ENCODE peak calls at places on chromosomes 5 and 9, in eight cellular contexts. C is left kidney, D is NCI-H774, G is psoas muscle, P is dorsolateral prefrontal cortex, W is memory B cell, B is omental fat pad, O is mucosa of gallbladder. U is an unnamed sample.

GRCh38 chr5:30849801-30850370 is 343.6 kb upstream of the CDH6 start:
- DNase-seq in C (peak), D (no peak), G (no peak), P (no peak), W (no peak), B (no peak), O (no peak), U (no peak)

GRCh38 chr5:132072508-132072907 is 1.1 kb upstream of the CSF2 start:
- DNase-seq in C (no peak), D (no peak), G (no peak), P (no peak), W (no peak), B (no peak), O (no peak), U (no peak)

GRCh38 chr5:55551904-55552303 is 17.1 kb upstream of the PLPP1 start:
- DNase-seq in C (no peak), D (no peak), G (no peak), P (no peak), W (no peak), B (no peak), O (no peak), U (no peak)

GRCh38 chr9:127707766-127708165 is 978 bp downstream of the CFAP157 start:
- DNase-seq in C (no peak), D (peak), G (no peak), P (no peak), W (no peak), B (no peak), O (no peak), U (no peak)

GRCh38 chr9:128159073-128159783 is 837 bp upstream of the BBLN start:
- DNase-seq in C (no peak), D (no peak), G (no peak), P (no peak), W (peak), B (no peak), O (no peak), U (no peak)

GRCh38 chr9:130298663-130299279 is 33.2 kb downstream of the HMCN2 start:
- DNase-seq in C (peak), D (no peak), G (no peak), P (no peak), W (no peak), B (no peak), O (no peak), U (no peak)

GRCh38 chr5:8864053-8864452 is 681.8 kb downstream of the SEMA5A start:
- DNase-seq in C (no peak), D (no peak), G (no peak), P (no peak), W (no peak), B (no peak), O (no peak), U (no peak)

GRCh38 chr5:141839015-141839513 is 39.1 kb downstream of the PCDH1 start:
- DNase-seq in C (no peak), D (no peak), G (no peak), P (no peak), W (no peak), B (no peak), O (no peak), U (no peak)

GRCh38 chr5:89034588-89034987 is 151.6 kb upstream of the MEF2C start:
- DNase-seq in C (no peak), D (no peak), G (no peak), P (no peak), W (no peak), B (no peak), O (no peak), U (no peak)